ENCODE peak calls at places on chromosomes 12 and 14, in five cellular contexts. Q is HEK293T, O is HepG2, D is SK-N-SH, P is K562. R is an unnamed sample.

GRCh38 chr12:85798122-85798521 is 38.1 kb downstream of the RASSF9 start:
- DNase-seq in Q (no peak), O (no peak), D (no peak), P (no peak), R (no peak)

GRCh38 chr14:104293231-104293841 is 154.9 kb downstream of the KIF26A start:
- DNase-seq in Q (no peak), O (no peak), D (no peak), P (no peak), R (no peak)

GRCh38 chr12:114777052-114777451 is 93.1 kb upstream of the TBX3 start:
- DNase-seq in Q (no peak), O (no peak), D (no peak), P (no peak), R (no peak)

GRCh38 chr12:101698782-101699347 is 1.4 kb downstream of the CHPT1 start:
- DNase-seq in Q (no peak), O (no peak), D (peak), P (peak), R (no peak)

GRCh38 chr12:131152587-131152986 is 198.9 kb downstream of the ADGRD1 start:
- DNase-seq in Q (no peak), O (no peak), D (no peak), P (no peak), R (no peak)

GRCh38 chr12:1591029-1591428 is 3.4 kb downstream of the FBXL14 start:
- DNase-seq in Q (peak), O (no peak), D (no peak), P (peak), R (no peak)

GRCh38 chr12:111429760-111430417 is 24.2 kb downstream of the SH2B3 start:
- DNase-seq in Q (no peak), O (no peak), D (peak), P (no peak), R (no peak)

GRCh38 chr14:32764131-32764530 is 174.5 kb upstream of the NPAS3 start:
- DNase-seq in Q (no peak), O (no peak), D (no peak), P (no peak), R (no peak)

GRCh38 chr14:64952598-64953309 is 10.2 kb upstream of the GPX2 start:
- DNase-seq in Q (peak), O (no peak), D (no peak), P (peak), R (peak)

GRCh38 chr12:21001778-21002177 is 129.2 kb upstream of the SLCO1B1 start:
- DNase-seq in Q (no peak), O (no peak), D (no peak), P (no peak), R (no peak)

GRCh38 chr14:67251573-67252226 is 10.5 kb downstream of the PALS1 start:
- DNase-seq in Q (no peak), O (no peak), D (no peak), P (no peak), R (no peak)

GRCh38 chr14:71908141-71908540 is 24.1 kb upstream of the RGS6 start:
- DNase-seq in Q (no peak), O (no peak), D (no peak), P (no peak), R (no peak)

GRCh38 chr12:115871714-115872113 is 405.8 kb downstream of the MED13L start:
- DNase-seq in Q (peak), O (peak), D (peak), P (peak), R (no peak)

GRCh38 chr12:110249105-110249504 is 31.9 kb upstream of the ATP2A2 start:
- DNase-seq in Q (no peak), O (no peak), D (no peak), P (no peak), R (no peak)

GRCh38 chr12:68290126-68290525 is 36.7 kb upstream of the IL22 start:
- DNase-seq in Q (no peak), O (no peak), D (no peak), P (no peak), R (peak)

GRCh38 chr12:75294338-75294737 is 35.8 kb downstream of the CAPS2 start:
- DNase-seq in Q (no peak), O (no peak), D (no peak), P (no peak), R (no peak)

GRCh38 chr14:24954037-24954696 is 95.8 kb downstream of the STXBP6 start:
- DNase-seq in Q (no peak), O (no peak), D (no peak), P (no peak), R (peak)

GRCh38 chr12:55822228-55822627 is 4.4 kb downstream of the ORMDL2 start:
- DNase-seq in Q (no peak), O (peak), D (no peak), P (no peak), R (no peak)

GRCh38 chr12:24036438-24037204 is 87.2 kb upstream of the SOX5 start:
- DNase-seq in Q (no peak), O (no peak), D (no peak), P (no peak), R (no peak)

GRCh38 chr12:93526786-93527428 is 45.6 kb upstream of the SOCS2 start:
- DNase-seq in Q (no peak), O (peak), D (no peak), P (no peak), R (no peak)

GRCh38 chr12:47156167-47156736 is 76.5 kb upstream of the AMIGO2 start:
- DNase-seq in Q (no peak), O (no peak), D (no peak), P (peak), R (no peak)

GRCh38 chr14:86363576-86363975 is 833.6 kb downstream of the FLRT2 start:
- DNase-seq in Q (no peak), O (no peak), D (no peak), P (no peak), R (no peak)

GRCh38 chr12:99959549-99960170 is 25.1 kb downstream of the ANKS1B start:
- DNase-seq in Q (no peak), O (peak), D (peak), P (no peak), R (no peak)

DNA sequence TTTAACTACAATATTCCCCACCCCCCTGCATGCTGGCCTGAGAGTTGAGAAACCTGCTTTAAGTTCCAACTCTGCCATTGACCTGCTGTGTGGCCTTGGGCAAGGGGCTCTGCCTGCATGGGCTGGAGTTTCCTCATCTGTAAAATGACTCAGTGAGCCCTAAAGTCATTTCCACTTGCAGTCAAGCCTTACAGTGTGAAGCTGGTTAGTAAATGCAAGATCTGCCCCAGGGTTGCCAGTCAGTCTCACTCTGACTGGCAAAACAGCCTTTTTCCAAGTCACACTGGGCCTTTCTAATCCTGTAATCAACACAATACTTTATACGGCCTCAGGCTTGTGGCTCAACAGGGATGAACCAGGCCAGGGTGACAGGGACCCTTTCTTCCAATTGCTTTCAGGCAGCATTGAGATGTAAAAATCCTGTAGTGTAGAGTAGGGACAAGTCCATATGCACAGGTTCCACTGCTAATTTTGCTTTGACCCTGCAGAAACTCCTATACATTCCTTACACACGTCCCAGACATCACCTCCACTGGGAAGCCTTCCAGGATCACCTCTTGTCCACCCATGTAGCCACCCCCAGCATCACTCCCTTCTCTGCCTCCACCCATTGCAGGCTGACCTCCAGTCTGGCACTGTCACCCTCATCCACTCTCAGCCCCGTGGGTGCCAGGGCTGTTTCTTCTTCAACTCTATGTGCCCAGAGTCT is 42.6 kb upstream of the PRIMA1 start:
- DNase-seq in Q (no peak), O (no peak), D (no peak), P (no peak), R (no peak)
- TF ChIP-seq FOXM1 in Q (no peak), O (no peak), D (no peak), P (no peak), R (no peak)

DNA sequence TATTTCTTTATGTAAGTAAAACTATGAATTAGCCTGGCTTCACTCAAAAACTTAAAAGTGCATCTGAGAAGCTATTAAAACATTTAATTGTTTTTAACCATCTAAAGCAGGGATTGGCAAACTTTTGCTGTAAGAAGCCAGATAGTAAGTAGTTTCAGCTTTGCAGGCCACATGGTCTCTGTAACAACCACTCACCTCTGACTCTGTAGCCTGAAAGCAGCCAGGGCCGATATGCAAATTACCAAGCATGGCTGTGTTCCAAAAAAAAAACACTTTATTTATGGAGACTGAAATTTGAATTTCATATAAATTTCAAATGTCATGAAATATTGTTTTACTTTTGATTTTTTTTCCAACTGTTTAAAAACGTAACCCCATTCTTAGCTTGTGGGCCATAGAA is 95.3 kb downstream of the CIT start:
- DNase-seq in Q (no peak), O (no peak), D (no peak), P (no peak), R (no peak)
- TF ChIP-seq FOXM1 in Q (no peak), O (no peak), D (no peak), P (no peak), R (no peak)

GRCh38 chr14:96204151-96205058 is at the start of gene BDKRB2:
- DNase-seq in Q (peak), O (peak), D (peak), P (no peak), R (no peak)
- TF ChIP-seq FOXM1 in Q (no peak), O (no peak), D (no peak), P (no peak), R (no peak)

DNA sequence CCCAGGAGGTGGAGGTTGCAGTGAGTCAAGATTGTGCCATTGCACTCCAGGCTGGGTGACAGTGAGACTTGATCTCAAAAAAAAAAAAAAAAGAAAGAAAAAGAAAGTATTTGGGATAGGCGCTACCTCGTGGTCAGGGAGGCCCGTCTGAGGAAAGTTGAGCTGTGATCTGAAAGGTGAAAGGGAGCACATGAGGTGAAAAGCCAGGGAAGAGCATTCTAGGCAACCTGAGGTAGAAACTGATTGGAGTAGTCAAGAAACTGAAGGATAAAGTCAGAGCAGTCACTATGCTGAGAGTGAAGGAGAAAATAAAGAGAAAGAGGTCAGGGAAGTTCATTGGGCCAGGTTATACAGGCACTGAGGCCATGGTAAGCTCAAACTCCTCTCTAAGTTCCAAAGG is 7.7 kb downstream of the ANAPC5 start:
- DNase-seq in Q (no peak), O (no peak), D (no peak), P (no peak), R (no peak)
- TF ChIP-seq FOXM1 in Q (no peak), O (no peak), D (no peak), P (no peak), R (no peak)

DNA sequence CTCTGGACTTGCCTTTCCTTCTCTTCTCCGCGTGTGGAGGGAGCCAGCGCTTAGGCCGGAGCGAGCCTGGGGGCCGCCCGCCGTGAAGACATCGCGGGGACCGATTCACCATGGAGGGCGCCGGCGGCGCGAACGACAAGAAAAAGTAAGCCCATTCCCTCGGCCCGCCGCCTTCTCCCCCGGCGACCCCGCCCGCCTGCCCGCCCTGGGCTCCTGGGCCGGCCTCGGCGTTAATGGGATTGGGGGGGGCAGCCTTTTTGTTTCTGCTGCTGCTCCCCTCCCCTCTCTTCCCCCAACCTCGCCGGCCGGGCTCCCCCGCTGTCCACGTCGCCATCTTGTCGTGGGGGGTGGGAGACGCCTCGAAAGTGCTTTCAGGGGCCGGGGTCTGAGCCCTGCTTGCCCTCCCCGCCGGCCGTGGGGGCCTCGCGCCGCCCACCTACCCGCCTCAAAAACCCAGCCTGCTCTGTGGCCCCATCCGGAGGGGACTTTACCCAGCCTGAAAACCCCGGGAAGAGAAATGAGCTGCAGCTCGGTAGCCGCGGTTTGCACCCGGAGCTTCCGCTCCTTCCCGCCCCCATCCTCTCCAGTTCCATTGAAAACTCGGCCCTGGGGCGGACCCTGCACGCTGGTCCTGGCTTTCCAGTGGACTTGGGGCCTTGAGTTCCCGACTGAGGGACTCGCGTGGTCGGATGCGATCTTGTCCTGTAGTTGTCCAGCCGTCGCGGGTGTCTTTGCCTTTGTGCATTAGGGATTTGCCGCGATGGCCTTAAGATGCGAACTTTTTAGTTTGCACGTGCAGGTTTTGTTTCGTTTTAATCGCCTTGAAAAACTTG is 598 bp downstream of the HIF1A start:
- DNase-seq in Q (peak), O (peak), D (peak), P (peak), R (no peak)
- TF ChIP-seq FOXM1 in Q (no peak), O (peak), D (no peak), P (no peak), R (no peak)

R was measured in GM12878.